ENCODE peak calls at places on chromosomes 2 and 18, in eight cellular contexts. N is IMR-90, X is NT2/D1, A is hepatocyte, S is astrocyte of the cerebellum, P is right atrium auricular region, K is fibroblast of villous mesenchyme, Q is cardiac fibroblast. R is an unnamed sample.

GRCh38 chr18:7977897-7978296 is 410.8 kb downstream of the PTPRM start:
- DNase-seq in N (no peak), X (no peak), A (no peak), S (no peak), P (no peak), K (no peak), Q (no peak), R (no peak)

GRCh38 chr2:11688222-11689069 is 18.5 kb upstream of the NTSR2 start:
- DNase-seq in N (peak; percentile 65), X (peak; percentile 63), A (peak; percentile 90), S (no peak), P (peak; percentile 79), K (peak; percentile 90), Q (peak; percentile 86), R (peak; percentile 47)

GRCh38 chr2:164430166-164430783 is 191.0 kb downstream of the GRB14 start:
- DNase-seq in N (peak; percentile 38), X (peak; percentile 40), A (peak; percentile 56), S (peak; percentile 61), P (no peak), K (peak; percentile 44), Q (peak; percentile 58), R (no peak)

GRCh38 chr2:159735648-159736047 is 23.3 kb downstream of the MARCHF7 start:
- DNase-seq in N (no peak), X (no peak), A (no peak), S (no peak), P (no peak), K (no peak), Q (no peak), R (no peak)

GRCh38 chr2:88868861-88869260 is 177.4 kb downstream of the RPIA start:
- DNase-seq in N (no peak), X (no peak), A (no peak), S (no peak), P (no peak), K (no peak), Q (no peak), R (no peak)

GRCh38 chr2:174635747-174636399 is 38.3 kb upstream of the WIPF1 start:
- DNase-seq in N (peak; percentile 75), X (no peak), A (no peak), S (peak; percentile 23), P (no peak), K (peak; percentile 43), Q (peak; percentile 27), R (peak; percentile 30)

GRCh38 chr18:75754433-75754832 is 326.9 kb upstream of the SMIM21 start:
- DNase-seq in N (no peak), X (no peak), A (no peak), S (no peak), P (no peak), K (no peak), Q (no peak), R (no peak)

GRCh38 chr2:129888896-129889295 is 90.6 kb upstream of the RAB6C start:
- DNase-seq in N (peak; percentile 16), X (peak; percentile 40), A (peak; percentile 27), S (no peak), P (no peak), K (no peak), Q (peak; percentile 5), R (peak; percentile 4)

GRCh38 chr2:98378901-98379300 is 32.6 kb downstream of the CNGA3 start:
- DNase-seq in N (peak; percentile 16), X (no peak), A (no peak), S (peak; percentile 35), P (peak; percentile 64), K (no peak), Q (peak; percentile 87), R (peak; percentile 36)

GRCh38 chr2:152740743-152741328 is 22.4 kb downstream of the ARL6IP6 start:
- DNase-seq in N (peak; percentile 72), X (peak; percentile 18), A (peak; percentile 62), S (peak; percentile 60), P (no peak), K (peak; percentile 76), Q (peak; percentile 82), R (no peak)

GRCh38 chr18:59142274-59142673 is 2.6 kb downstream of the SEC11C start:
- DNase-seq in N (no peak), X (no peak), A (no peak), S (no peak), P (no peak), K (no peak), Q (no peak), R (no peak)

GRCh38 chr2:85619617-85620016 is 3.6 kb downstream of the USP39 start:
- DNase-seq in N (no peak), X (no peak), A (no peak), S (no peak), P (no peak), K (no peak), Q (no peak), R (no peak)

GRCh38 chr2:182182436-182182835 is 196.8 kb downstream of the PPP1R1C start:
- DNase-seq in N (no peak), X (no peak), A (no peak), S (peak; percentile 84), P (no peak), K (no peak), Q (peak; percentile 36), R (no peak)

GRCh38 chr18:76260941-76261472 is 234.0 kb downstream of the ZNF516 start:
- DNase-seq in N (no peak), X (no peak), A (no peak), S (no peak), P (no peak), K (no peak), Q (no peak), R (no peak)

GRCh38 chr2:222993920-222994650 is 57.9 kb upstream of the KCNE4 start:
- DNase-seq in N (peak; percentile 98), X (no peak), A (peak; percentile 80), S (peak; percentile 84), P (peak; percentile 90), K (peak; percentile 98), Q (peak; percentile 97), R (peak; percentile 97)

GRCh38 chr2:112665113-112665780 is 19.5 kb downstream of the SLC20A1 start:
- DNase-seq in N (no peak), X (no peak), A (no peak), S (no peak), P (no peak), K (peak; percentile 86), Q (no peak), R (no peak)

GRCh38 chr18:7035807-7036206 is 81.8 kb downstream of the LAMA1 start:
- DNase-seq in N (no peak), X (no peak), A (no peak), S (no peak), P (no peak), K (no peak), Q (no peak), R (no peak)

GRCh38 chr2:51960846-51961335 is 929.0 kb upstream of the NRXN1 start:
- DNase-seq in N (no peak), X (no peak), A (no peak), S (no peak), P (no peak), K (no peak), Q (no peak), R (no peak)

GRCh38 chr2:101500860-101501259 is 25.9 kb upstream of the RFX8 start:
- DNase-seq in N (peak; percentile 34), X (no peak), A (no peak), S (no peak), P (no peak), K (peak; percentile 88), Q (peak; percentile 87), R (no peak)

GRCh38 chr2:23268467-23269263 is 116.3 kb upstream of the KLHL29 start:
- DNase-seq in N (no peak), X (no peak), A (no peak), S (no peak), P (no peak), K (no peak), Q (no peak), R (no peak)

GRCh38 chr2:173056705-173057368 is 18.8 kb upstream of the MAP3K20 start:
- DNase-seq in N (no peak), X (no peak), A (no peak), S (no peak), P (no peak), K (no peak), Q (no peak), R (no peak)
- H3K4me3 ChIP-seq in N (no peak overlapping the region), X (no peak overlapping the region), A (no peak overlapping the region), S (no peak overlapping the region), P (no peak overlapping the region), K (no peak overlapping the region), Q (no peak overlapping the region), R (no peak overlapping the region)

GRCh38 chr18:5543854-5544389 is at the start of gene EPB41L3:
- DNase-seq in N (peak; percentile 20), X (no peak), A (peak; percentile 52), S (no peak), P (no peak), K (no peak), Q (peak; percentile 56), R (no peak)

GRCh38 chr18:5538541-5538940 is 5.3 kb downstream of the EPB41L3 start:
- DNase-seq in N (no peak), X (no peak), A (no peak), S (no peak), P (no peak), K (no peak), Q (no peak), R (no peak)

GRCh38 chr18:5542393-5543035 is 1.3 kb downstream of the EPB41L3 start:
- DNase-seq in N (peak; percentile 26), X (no peak), A (peak; percentile 23), S (no peak), P (no peak), K (no peak), Q (peak; percentile 41), R (no peak)

GRCh38 chr18:5546660-5547059 is 2.9 kb upstream of the EPB41L3 start:
- DNase-seq in N (peak; percentile 62), X (no peak), A (peak; percentile 68), S (peak; percentile 59), P (no peak), K (peak; percentile 10), Q (peak; percentile 84), R (peak; percentile 54)

GRCh38 chr18:5543036-5543671 is 643 bp downstream of the EPB41L3 start:
- DNase-seq in N (no peak), X (no peak), A (peak; percentile 52), S (no peak), P (no peak), K (no peak), Q (no peak), R (no peak)
- H3K4me3 ChIP-seq in N (peak overlapping the region; percentile 98), X (peak overlapping the region; percentile 56), A (peak overlapping the region; percentile 86), S (peak overlapping the region; percentile 72), P (peak overlapping the region; percentile 65), K (no peak overlapping the region), Q (peak overlapping the region; percentile 64), R (peak overlapping the region; percentile 74)

DNA sequence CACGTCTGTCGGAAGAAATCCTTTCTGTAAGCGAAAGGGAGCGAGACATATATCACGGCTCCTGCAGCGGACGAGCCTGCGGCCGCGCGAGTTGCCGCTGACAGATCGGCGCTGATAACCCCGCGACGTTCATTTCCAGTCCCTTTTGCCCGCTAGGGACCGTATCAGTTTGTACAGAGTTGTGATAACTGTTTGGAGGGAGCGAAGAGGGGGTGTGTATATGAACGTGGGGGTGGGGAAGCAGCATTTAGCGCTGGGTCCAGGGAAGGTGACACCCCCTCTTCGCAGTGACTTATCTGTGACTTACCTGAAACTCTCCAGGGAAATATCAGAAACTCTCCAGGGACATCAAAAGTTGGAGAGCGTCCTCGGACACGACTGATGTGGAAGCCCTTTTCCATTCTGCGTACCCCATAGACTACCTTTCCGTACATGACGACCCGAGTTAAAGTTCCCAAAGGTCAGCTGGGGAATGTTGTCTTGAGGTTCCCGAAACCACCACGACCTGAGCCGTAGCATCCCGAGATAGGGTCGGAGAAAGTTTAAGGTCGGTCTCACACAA is 948 bp upstream of the GATA6 start:
- DNase-seq in N (no peak), X (no peak), A (peak; percentile 86), S (no peak), P (no peak), K (no peak), Q (peak; percentile 22), R (no peak)
- H3K4me3 ChIP-seq in N (peak overlapping the region; percentile 77), X (peak overlapping the region; percentile 19), A (peak overlapping the region; percentile 87), S (peak overlapping the region; percentile 80), P (peak overlapping the region; percentile 87), K (peak overlapping the region; percentile 88), Q (peak overlapping the region; percentile 77), R (peak overlapping the region; percentile 17)

GRCh38 chr2:96148410-96149217 is 3.4 kb upstream of the DUSP2 start:
- DNase-seq in N (peak; percentile 96), X (no peak), A (peak; percentile 86), S (peak; percentile 72), P (peak; percentile 76), K (peak; percentile 80), Q (peak; percentile 93), R (peak; percentile 89)
- H3K4me3 ChIP-seq in N (no peak overlapping the region), X (no peak overlapping the region), A (no peak overlapping the region), S (no peak overlapping the region), P (no peak overlapping the region), K (no peak overlapping the region), Q (no peak overlapping the region), R (no peak overlapping the region)